ENCODE peak calls at places on chromosomes 7 and 10, in ten cellular contexts. W is posterior cingulate gyrus; A is AG04450; C is T-cell; E is left kidney; B is stimulated activated CD8-positive, alpha-beta memory T cell treated with anti-CD3 and anti-CD28 coated beads, Interleukin-2, amount 100 ng/mL, for 48 hours; G is GM13977; X is activated CD8-positive, alpha-beta T cell treated with anti-CD3 and anti-CD28 coated beads for 36 hours; H is neural crest cell; S is NAMALWA. K is an unnamed sample.

GRCh38 chr10:70587045-70587658 is 15.4 kb downstream of the PRF1 start:
- DNase-seq in A (no peak), B (no peak), C (no peak), X (peak), G (no peak), S (no peak), H (no peak), W (no peak), E (no peak), K (peak)

GRCh38 chr10:93475871-93476270 is 6.3 kb downstream of the MYOF start:
- DNase-seq in H (no peak), A (no peak), C (no peak), G (no peak), S (no peak), B (no peak), X (no peak), E (no peak), W (no peak), K (no peak)

GRCh38 chr7:148521271-148521670 is 69.3 kb upstream of the C7orf33 start:
- DNase-seq in X (no peak), C (no peak), B (no peak), S (peak), E (no peak), W (no peak), A (no peak), G (no peak), H (no peak), K (no peak)

GRCh38 chr7:46996972-46997371 is 584.9 kb downstream of the TNS3 start:
- DNase-seq in B (no peak), C (no peak), S (no peak), X (no peak), E (no peak), H (no peak), A (no peak), G (no peak), W (no peak), K (no peak)

GRCh38 chr7:6167004-6167551 is 105.3 kb downstream of the CYTH3 start:
- DNase-seq in E (peak), A (no peak), C (no peak), S (no peak), X (no peak), B (no peak), W (no peak), G (no peak), H (no peak), K (no peak)

GRCh38 chr10:14688606-14689005 is 86.1 kb downstream of the FAM107B start:
- DNase-seq in H (no peak), A (peak), W (no peak), X (no peak), C (no peak), S (no peak), E (peak), B (no peak), G (no peak), K (no peak)

GRCh38 chr10:71711052-71711623 is 8.4 kb downstream of the C10orf105 start:
- DNase-seq in B (no peak), G (no peak), H (no peak), A (no peak), C (no peak), S (no peak), X (no peak), E (no peak), W (no peak), K (no peak)

GRCh38 chr10:95333997-95334792 is 43.4 kb upstream of the PDLIM1 start:
- DNase-seq in X (no peak), B (no peak), W (peak), G (no peak), S (no peak), E (no peak), H (no peak), A (peak), C (no peak), K (no peak)

GRCh38 chr10:11434323-11434722 is 177.1 kb downstream of the USP6NL start:
- DNase-seq in G (peak), C (no peak), E (no peak), H (no peak), W (no peak), B (no peak), S (peak), A (no peak), X (no peak), K (peak)

GRCh38 chr10:64486149-64486548 is 964.9 kb downstream of the REEP3 start:
- DNase-seq in W (no peak), A (peak), X (no peak), G (no peak), E (no peak), H (no peak), B (no peak), C (no peak), S (no peak), K (no peak)

GRCh38 chr7:99944508-99945070 is 15.2 kb upstream of the GJC3 start:
- DNase-seq in X (no peak), G (no peak), B (no peak), W (no peak), S (no peak), E (no peak), H (no peak), C (no peak), A (no peak), K (no peak)

GRCh38 chr7:44793919-44794715 is 2.4 kb upstream of the PPIA start:
- DNase-seq in G (no peak), B (no peak), E (peak), C (no peak), H (no peak), A (no peak), X (no peak), W (peak), S (no peak), K (no peak)

GRCh38 chr10:90437452-90437851 is 420.4 kb downstream of the HTR7 start:
- DNase-seq in E (no peak), G (no peak), S (no peak), W (no peak), H (no peak), C (no peak), A (no peak), X (no peak), B (no peak), K (peak)

GRCh38 chr10:114300036-114300645 is 61.1 kb downstream of the VWA2 start:
- DNase-seq in C (no peak), H (no peak), S (no peak), E (no peak), X (no peak), A (no peak), G (no peak), W (peak), B (no peak), K (no peak)

GRCh38 chr7:5636914-5637313 is 144.5 kb downstream of the RNF216 start:
- DNase-seq in W (peak), X (no peak), E (peak), S (no peak), C (no peak), G (no peak), A (peak), B (no peak), H (no peak), K (no peak)

GRCh38 chr7:67553378-67553777 is 556.7 kb downstream of the TYW1 start:
- DNase-seq in B (no peak), X (no peak), E (no peak), G (no peak), W (no peak), S (no peak), H (no peak), C (no peak), A (no peak), K (no peak)

GRCh38 chr10:107800061-107800460 is 635.6 kb upstream of the SORCS1 start:
- DNase-seq in A (no peak), W (no peak), B (no peak), S (no peak), E (no peak), G (no peak), X (no peak), H (no peak), C (no peak), K (no peak)

GRCh38 chr7:131544449-131545425 is 11.7 kb downstream of the PODXL start:
- DNase-seq in G (peak), X (peak), S (peak), W (no peak), H (no peak), E (peak), A (no peak), B (no peak), C (no peak), K (peak)

GRCh38 chr7:151793531-151793935 is 83.4 kb downstream of the PRKAG2 start:
- DNase-seq in C (no peak), E (no peak), S (no peak), A (no peak), X (no peak), G (no peak), W (peak), H (no peak), B (no peak), K (no peak)

K was measured in GM12865.